ENCODE peak calls at places on chromosomes 4 and X, in ten cellular contexts. U is OCI-LY7; X is lung; Q is CD4-positive, CD25-positive, alpha-beta regulatory T cell; N is GM23248; L is cardiac muscle cell; T is heart left ventricle; B is fibroblast of lung; S is AG04450; G is IMR-90. D is an unnamed sample.

GRCh38 chr4:4831825-4832224 is 27.6 kb upstream of the MSX1 start:
- DNase-seq in U (no peak), X (no peak), Q (no peak), N (no peak), L (no peak), T (no peak), B (no peak), S (no peak), G (no peak), D (no peak)

GRCh38 chr4:68498413-68499007 is 51.2 kb downstream of the TMPRSS11E start:
- DNase-seq in U (peak), X (peak), Q (peak), N (peak), L (peak), T (peak), B (peak), S (peak), G (peak), D (peak)

GRCh38 chrX:121987163-121987562 is 939.8 kb downstream of the GLUD2 start:
- DNase-seq in U (no peak), X (no peak), Q (no peak), N (peak), L (no peak), T (no peak), B (no peak), S (no peak), G (no peak), D (no peak)

GRCh38 chr4:156971623-156972369 is at the start of gene PDGFC:
- DNase-seq in U (no peak), X (peak), Q (no peak), N (peak), L (peak), T (peak), B (peak), S (no peak), G (peak), D (peak)

GRCh38 chr4:13445841-13446790 is 38.0 kb downstream of the RAB28 start:
- DNase-seq in U (no peak), X (no peak), Q (no peak), N (no peak), L (peak), T (no peak), B (no peak), S (no peak), G (no peak), D (no peak)

GRCh38 chr4:186808635-186809018 is 85.0 kb upstream of the FAT1 start:
- DNase-seq in U (no peak), X (no peak), Q (no peak), N (peak), L (no peak), T (no peak), B (peak), S (peak), G (peak), D (no peak)

GRCh38 chr4:25437951-25438350 is 60.9 kb downstream of the ANAPC4 start:
- DNase-seq in U (no peak), X (no peak), Q (no peak), N (no peak), L (no peak), T (no peak), B (no peak), S (no peak), G (no peak), D (no peak)

GRCh38 chr4:67437974-67438713 is 107.2 kb downstream of the CENPC start:
- DNase-seq in U (no peak), X (no peak), Q (no peak), N (peak), L (no peak), T (no peak), B (peak), S (peak), G (peak), D (peak)

GRCh38 chrX:141989802-141990201 is 86.1 kb downstream of the MAGEC1 start:
- DNase-seq in U (no peak), X (no peak), Q (no peak), N (no peak), L (no peak), T (no peak), B (peak), S (no peak), G (no peak), D (no peak)

GRCh38 chrX:39888730-39889129 is 209.0 kb downstream of the BCOR start:
- DNase-seq in U (no peak), X (no peak), Q (no peak), N (no peak), L (no peak), T (no peak), B (no peak), S (no peak), G (no peak), D (no peak)

GRCh38 chr4:125198916-125199315 is 115.8 kb upstream of the FAT4 start:
- DNase-seq in U (no peak), X (no peak), Q (no peak), N (peak), L (no peak), T (no peak), B (peak), S (no peak), G (peak), D (no peak)

GRCh38 chrX:107323786-107324492 is 117.5 kb downstream of the DNAAF6 start:
- DNase-seq in U (no peak), X (no peak), Q (no peak), N (no peak), L (no peak), T (no peak), B (no peak), S (no peak), G (no peak), D (peak)

GRCh38 chr4:122229857-122230256 is 77.7 kb downstream of the BLTP1 start:
- DNase-seq in U (no peak), X (no peak), Q (no peak), N (no peak), L (no peak), T (no peak), B (no peak), S (no peak), G (no peak), D (no peak)
- H3K27ac ChIP-seq in U (no peak), X (no peak), Q (no peak), N (no peak), L (no peak), T (no peak), B (no peak), S (no peak), G (no peak), D (no peak)

DNA sequence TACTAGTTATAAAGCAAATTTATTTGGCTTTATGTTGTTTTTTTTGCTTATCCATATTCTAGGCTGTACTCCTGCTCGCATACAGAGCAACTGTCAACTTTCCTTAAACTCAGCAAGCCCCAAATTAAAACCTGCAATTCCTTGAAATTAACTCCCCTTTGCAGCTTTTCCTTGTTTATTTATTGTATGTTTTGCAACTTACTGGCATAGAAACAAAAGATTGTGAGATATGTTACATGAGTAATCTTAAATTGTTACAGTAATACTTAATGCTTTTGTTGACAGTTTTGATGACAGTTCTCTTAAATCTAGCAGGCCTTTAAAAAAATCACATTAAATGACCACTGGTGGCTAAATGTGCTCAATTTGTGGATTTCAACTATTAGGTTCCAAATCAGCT is 4.5 kb downstream of the DDX3X start:
- DNase-seq in U (no peak), X (no peak), Q (no peak), N (peak), L (no peak), T (no peak), B (peak), S (no peak), G (no peak), D (no peak)
- H3K27ac ChIP-seq in U (no peak), X (no peak), Q (peak), N (peak), L (no peak), T (no peak), B (no peak), S (no peak), G (no peak), D (no peak)

GRCh38 chr4:58760100-58760499 is 1649.9 kb upstream of the IGFBP7 start:
- DNase-seq in U (no peak), X (no peak), Q (no peak), N (no peak), L (no peak), T (no peak), B (no peak), S (no peak), G (no peak), D (no peak)

GRCh38 chr4:58760737-58761136 is 1650.6 kb upstream of the IGFBP7 start:
- DNase-seq in U (no peak), X (no peak), Q (no peak), N (no peak), L (no peak), T (no peak), B (no peak), S (no peak), G (no peak), D (no peak)

GRCh38 chr4:58766763-58767162 is 1656.6 kb upstream of the IGFBP7 start:
- DNase-seq in U (no peak), X (no peak), Q (no peak), N (no peak), L (no peak), T (no peak), B (no peak), S (no peak), G (no peak), D (no peak)

DNA sequence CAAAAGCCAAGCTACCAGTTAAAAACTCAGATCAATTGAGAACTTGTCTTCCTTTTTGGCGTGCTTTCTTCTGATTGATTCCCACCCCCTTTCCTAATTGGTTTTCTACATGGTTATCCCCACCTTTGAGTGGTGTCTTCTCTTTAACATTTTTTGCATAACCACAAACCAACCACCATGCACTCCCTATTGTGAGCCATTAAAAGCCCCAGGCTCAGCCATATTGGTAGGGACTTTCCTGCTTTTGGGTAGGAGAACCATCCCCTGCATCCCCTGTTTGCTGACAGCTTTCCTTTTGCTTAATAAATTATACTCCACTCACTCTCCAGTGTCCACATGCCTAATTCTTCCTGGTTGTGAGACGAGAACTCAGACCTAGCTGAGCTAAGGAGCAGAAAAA is 1651.4 kb upstream of the IGFBP7 start:
- DNase-seq in U (no peak), X (no peak), Q (no peak), N (no peak), L (no peak), T (no peak), B (no peak), S (no peak), G (no peak), D (no peak)
- H3K27ac ChIP-seq in U (no peak), X (no peak), Q (no peak), N (no peak), L (no peak), T (no peak), B (no peak), S (no peak), G (no peak), D (no peak)

GRCh38 chr4:7867701-7868429 is 71.8 kb downstream of the AFAP1 start:
- DNase-seq in U (no peak), X (no peak), Q (no peak), N (peak), L (no peak), T (no peak), B (no peak), S (no peak), G (peak), D (peak)
- H3K27ac ChIP-seq in U (no peak), X (no peak), Q (peak), N (peak), L (no peak), T (no peak), B (no peak), S (peak), G (peak), D (peak)

DNA sequence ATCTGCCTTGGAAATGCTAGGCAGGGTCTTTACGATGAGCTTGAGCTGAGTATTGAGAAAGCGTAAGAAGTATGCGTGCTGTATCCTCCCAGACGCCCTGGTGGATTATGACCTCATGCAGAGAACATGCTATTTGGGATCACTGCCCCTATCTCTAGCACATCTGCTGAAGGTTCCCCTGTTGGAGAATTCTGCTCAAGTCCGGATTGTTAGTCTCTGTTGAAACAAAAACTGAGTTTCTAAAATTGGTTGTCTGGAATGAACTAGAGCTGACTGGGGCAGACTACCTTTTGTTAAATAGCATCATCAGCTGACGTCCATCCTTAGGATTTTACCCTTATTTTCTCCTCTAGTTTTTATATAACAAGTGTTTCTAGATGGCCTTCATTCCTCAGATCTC is 7.5 kb downstream of the FHDC1 start:
- DNase-seq in U (no peak), X (no peak), Q (no peak), N (peak), L (no peak), T (no peak), B (no peak), S (no peak), G (peak), D (peak)
- H3K27ac ChIP-seq in U (no peak), X (no peak), Q (no peak), N (peak), L (no peak), T (peak), B (no peak), S (no peak), G (no peak), D (no peak)